ENCODE peak calls at places on chromosomes 4 and X, in seven cellular contexts. N is substantia nigra, Q is AG10803, E is DMS153, S is stromal cell of bone marrow, Y is H9, X is Right ventricle myocardium superior. W is an unnamed sample.

GRCh38 chr4:7656244-7656800 is 221.6 kb upstream of the PSAPL1 start:
- DNase-seq in X (peak), S (no peak), N (no peak), Y (no peak), E (no peak), Q (no peak), W (peak)

GRCh38 chr4:110361921-110362320 is 114.0 kb upstream of the ENPEP start:
- DNase-seq in E (no peak), S (peak), Y (no peak), Q (peak), N (no peak), X (no peak), W (no peak)

GRCh38 chr4:175776217-175776616 is 35.8 kb downstream of the GPM6A start:
- DNase-seq in Q (no peak), N (no peak), S (no peak), Y (peak), X (no peak), E (no peak), W (no peak)

GRCh38 chr4:135239964-135240363 is 1038.4 kb upstream of the PABPC4L start:
- DNase-seq in X (no peak), Y (no peak), N (no peak), Q (no peak), S (no peak), E (no peak), W (no peak)

GRCh38 chrX:46989548-46989947 is 77.3 kb downstream of the JADE3 start:
- DNase-seq in E (no peak), Q (no peak), N (no peak), Y (no peak), X (no peak), S (no peak), W (no peak)

GRCh38 chr4:14877246-14878220 is 124.7 kb upstream of the CPEB2 start:
- DNase-seq in S (peak), Y (no peak), X (no peak), E (no peak), N (peak), Q (no peak), W (no peak)

GRCh38 chr4:129094347-129094746 is 1.0 kb upstream of the SCLT1 start:
- DNase-seq in S (no peak), Y (no peak), X (no peak), N (no peak), Q (no peak), E (no peak), W (no peak)

GRCh38 chr4:21948347-21949072 is at the start of gene KCNIP4:
- DNase-seq in S (no peak), Q (no peak), X (no peak), N (no peak), E (no peak), Y (peak), W (no peak)

GRCh38 chrX:11499076-11500044 is 166.4 kb downstream of the ARHGAP6 start:
- DNase-seq in S (peak), E (no peak), Q (peak), N (no peak), Y (no peak), X (no peak), W (no peak)

GRCh38 chrX:40845331-40845911 is 110.1 kb upstream of the MED14 start:
- DNase-seq in X (peak), Q (peak), S (peak), E (no peak), N (no peak), Y (peak), W (no peak)